ENCODE peak calls at places on chromosomes 6 and 20, in nine cellular contexts. One of them, this sample, is unnamed.

GRCh38 chr6:143806282-143807102 is 36.6 kb upstream of the LTV1 start:
- DNase-seq in GM23338: no peak
- DNase-seq in stomach: no peak
- DNase-seq in CD8-positive, alpha-beta memory T cell: no peak
- DNase-seq in substantia nigra: no peak
- DNase-seq in effector memory CD4-positive, alpha-beta T cell: no peak
- DNase-seq in RWPE1: no peak
- DNase-seq in spleen: no peak
- DNase-seq in tibial artery: no peak
- DNase-seq in this sample: no peak

GRCh38 chr20:19828233-19828632 is 70.2 kb downstream of the RIN2 start:
- DNase-seq in GM23338: no peak
- DNase-seq in stomach: no peak
- DNase-seq in CD8-positive, alpha-beta memory T cell: peak
- DNase-seq in substantia nigra: no peak
- DNase-seq in effector memory CD4-positive, alpha-beta T cell: no peak
- DNase-seq in RWPE1: peak
- DNase-seq in spleen: no peak
- DNase-seq in tibial artery: no peak
- DNase-seq in this sample: no peak

GRCh38 chr6:37626915-37627314 is 70.8 kb downstream of the MDGA1 start:
- DNase-seq in GM23338: no peak
- DNase-seq in stomach: no peak
- DNase-seq in CD8-positive, alpha-beta memory T cell: no peak
- DNase-seq in substantia nigra: no peak
- DNase-seq in effector memory CD4-positive, alpha-beta T cell: no peak
- DNase-seq in RWPE1: no peak
- DNase-seq in spleen: no peak
- DNase-seq in tibial artery: no peak
- DNase-seq in this sample: no peak

GRCh38 chr20:59667981-59668515 is 63.7 kb downstream of the PHACTR3 start:
- DNase-seq in GM23338: no peak
- DNase-seq in stomach: no peak
- DNase-seq in CD8-positive, alpha-beta memory T cell: no peak
- DNase-seq in substantia nigra: no peak
- DNase-seq in effector memory CD4-positive, alpha-beta T cell: no peak
- DNase-seq in RWPE1: no peak
- DNase-seq in spleen: no peak
- DNase-seq in tibial artery: no peak
- DNase-seq in this sample: no peak

GRCh38 chr6:50791900-50792508 is 26.7 kb upstream of the TFAP2B start:
- DNase-seq in GM23338: peak
- DNase-seq in stomach: no peak
- DNase-seq in CD8-positive, alpha-beta memory T cell: no peak
- DNase-seq in substantia nigra: no peak
- DNase-seq in effector memory CD4-positive, alpha-beta T cell: no peak
- DNase-seq in RWPE1: peak
- DNase-seq in spleen: no peak
- DNase-seq in tibial artery: no peak
- DNase-seq in this sample: peak

GRCh38 chr20:6081236-6081635 is 27.4 kb upstream of the LRRN4 start:
- DNase-seq in GM23338: no peak
- DNase-seq in stomach: no peak
- DNase-seq in CD8-positive, alpha-beta memory T cell: no peak
- DNase-seq in substantia nigra: no peak
- DNase-seq in effector memory CD4-positive, alpha-beta T cell: no peak
- DNase-seq in RWPE1: no peak
- DNase-seq in spleen: no peak
- DNase-seq in tibial artery: no peak
- DNase-seq in this sample: no peak

GRCh38 chr6:16705403-16705993 is 55.8 kb downstream of the ATXN1 start:
- DNase-seq in GM23338: peak
- DNase-seq in stomach: no peak
- DNase-seq in CD8-positive, alpha-beta memory T cell: no peak
- DNase-seq in substantia nigra: no peak
- DNase-seq in effector memory CD4-positive, alpha-beta T cell: no peak
- DNase-seq in RWPE1: no peak
- DNase-seq in spleen: no peak
- DNase-seq in tibial artery: no peak
- DNase-seq in this sample: no peak

GRCh38 chr6:134510920-134511319 is 193.0 kb upstream of the SGK1 start:
- DNase-seq in GM23338: no peak
- DNase-seq in stomach: no peak
- DNase-seq in CD8-positive, alpha-beta memory T cell: no peak
- DNase-seq in substantia nigra: no peak
- DNase-seq in effector memory CD4-positive, alpha-beta T cell: no peak
- DNase-seq in RWPE1: no peak
- DNase-seq in spleen: no peak
- DNase-seq in tibial artery: no peak
- DNase-seq in this sample: no peak

GRCh38 chr20:10332656-10333421 is 101.2 kb downstream of the MKKS start:
- DNase-seq in GM23338: no peak
- DNase-seq in stomach: no peak
- DNase-seq in CD8-positive, alpha-beta memory T cell: no peak
- DNase-seq in substantia nigra: no peak
- DNase-seq in effector memory CD4-positive, alpha-beta T cell: no peak
- DNase-seq in RWPE1: no peak
- DNase-seq in spleen: no peak
- DNase-seq in tibial artery: no peak
- DNase-seq in this sample: no peak

GRCh38 chr20:1375515-1375914 is 17.3 kb downstream of the FKBP1A start:
- DNase-seq in GM23338: no peak
- DNase-seq in stomach: no peak
- DNase-seq in CD8-positive, alpha-beta memory T cell: no peak
- DNase-seq in substantia nigra: no peak
- DNase-seq in effector memory CD4-positive, alpha-beta T cell: no peak
- DNase-seq in RWPE1: no peak
- DNase-seq in spleen: no peak
- DNase-seq in tibial artery: no peak
- DNase-seq in this sample: no peak

GRCh38 chr6:89239338-89239737 is 22.2 kb upstream of the GABRR1 start:
- DNase-seq in GM23338: peak
- DNase-seq in stomach: no peak
- DNase-seq in CD8-positive, alpha-beta memory T cell: peak
- DNase-seq in substantia nigra: no peak
- DNase-seq in effector memory CD4-positive, alpha-beta T cell: no peak
- DNase-seq in RWPE1: no peak
- DNase-seq in spleen: no peak
- DNase-seq in tibial artery: no peak
- DNase-seq in this sample: peak

GRCh38 chr6:53258774-53259155 is 90.0 kb downstream of the ELOVL5 start:
- DNase-seq in GM23338: no peak
- DNase-seq in stomach: no peak
- DNase-seq in CD8-positive, alpha-beta memory T cell: no peak
- DNase-seq in substantia nigra: no peak
- DNase-seq in effector memory CD4-positive, alpha-beta T cell: no peak
- DNase-seq in RWPE1: no peak
- DNase-seq in spleen: no peak
- DNase-seq in tibial artery: no peak
- DNase-seq in this sample: no peak

GRCh38 chr6:18823782-18824386 is 436.7 kb downstream of the RNF144B start:
- DNase-seq in GM23338: peak
- DNase-seq in stomach: no peak
- DNase-seq in CD8-positive, alpha-beta memory T cell: no peak
- DNase-seq in substantia nigra: no peak
- DNase-seq in effector memory CD4-positive, alpha-beta T cell: no peak
- DNase-seq in RWPE1: no peak
- DNase-seq in spleen: no peak
- DNase-seq in tibial artery: no peak
- DNase-seq in this sample: peak

GRCh38 chr6:125301435-125302391 is at the start of gene HDDC2:
- DNase-seq in GM23338: peak
- DNase-seq in stomach: peak
- DNase-seq in CD8-positive, alpha-beta memory T cell: peak
- DNase-seq in substantia nigra: peak
- DNase-seq in effector memory CD4-positive, alpha-beta T cell: no peak
- DNase-seq in RWPE1: peak
- DNase-seq in spleen: peak
- DNase-seq in tibial artery: peak
- DNase-seq in this sample: no peak

GRCh38 chr6:106055442-106055975 is 30.6 kb upstream of the PRDM1 start:
- DNase-seq in GM23338: no peak
- DNase-seq in stomach: no peak
- DNase-seq in CD8-positive, alpha-beta memory T cell: no peak
- DNase-seq in substantia nigra: no peak
- DNase-seq in effector memory CD4-positive, alpha-beta T cell: no peak
- DNase-seq in RWPE1: no peak
- DNase-seq in spleen: no peak
- DNase-seq in tibial artery: no peak
- DNase-seq in this sample: no peak

GRCh38 chr6:80245043-80245442 is 138.6 kb downstream of the BCKDHB start:
- DNase-seq in GM23338: no peak
- DNase-seq in stomach: no peak
- DNase-seq in CD8-positive, alpha-beta memory T cell: no peak
- DNase-seq in substantia nigra: no peak
- DNase-seq in effector memory CD4-positive, alpha-beta T cell: no peak
- DNase-seq in RWPE1: no peak
- DNase-seq in spleen: no peak
- DNase-seq in tibial artery: no peak
- DNase-seq in this sample: no peak

GRCh38 chr20:46218656-46219055 is 89.6 kb downstream of the CDH22 start:
- DNase-seq in GM23338: no peak
- DNase-seq in stomach: no peak
- DNase-seq in CD8-positive, alpha-beta memory T cell: no peak
- DNase-seq in substantia nigra: no peak
- DNase-seq in effector memory CD4-positive, alpha-beta T cell: no peak
- DNase-seq in RWPE1: no peak
- DNase-seq in spleen: no peak
- DNase-seq in tibial artery: no peak
- DNase-seq in this sample: no peak

GRCh38 chr6:163668061-163668426 is 253.5 kb downstream of the QKI start:
- DNase-seq in GM23338: no peak
- DNase-seq in stomach: no peak
- DNase-seq in CD8-positive, alpha-beta memory T cell: no peak
- DNase-seq in substantia nigra: no peak
- DNase-seq in effector memory CD4-positive, alpha-beta T cell: no peak
- DNase-seq in RWPE1: no peak
- DNase-seq in spleen: no peak
- DNase-seq in tibial artery: no peak
- DNase-seq in this sample: no peak

GRCh38 chr6:163670283-163670682 is 255.8 kb downstream of the QKI start:
- DNase-seq in GM23338: no peak
- DNase-seq in stomach: no peak
- DNase-seq in CD8-positive, alpha-beta memory T cell: no peak
- DNase-seq in substantia nigra: no peak
- DNase-seq in effector memory CD4-positive, alpha-beta T cell: no peak
- DNase-seq in RWPE1: no peak
- DNase-seq in spleen: no peak
- DNase-seq in tibial artery: no peak
- DNase-seq in this sample: no peak

GRCh38 chr6:163671355-163671754 is 256.8 kb downstream of the QKI start:
- DNase-seq in GM23338: no peak
- DNase-seq in stomach: no peak
- DNase-seq in CD8-positive, alpha-beta memory T cell: no peak
- DNase-seq in substantia nigra: no peak
- DNase-seq in effector memory CD4-positive, alpha-beta T cell: no peak
- DNase-seq in RWPE1: peak
- DNase-seq in spleen: no peak
- DNase-seq in tibial artery: no peak
- DNase-seq in this sample: no peak

GRCh38 chr6:163665464-163665863 is 250.9 kb downstream of the QKI start:
- DNase-seq in GM23338: no peak
- DNase-seq in stomach: no peak
- DNase-seq in CD8-positive, alpha-beta memory T cell: no peak
- DNase-seq in substantia nigra: no peak
- DNase-seq in effector memory CD4-positive, alpha-beta T cell: no peak
- DNase-seq in RWPE1: no peak
- DNase-seq in spleen: no peak
- DNase-seq in tibial artery: no peak
- DNase-seq in this sample: no peak

DNA sequence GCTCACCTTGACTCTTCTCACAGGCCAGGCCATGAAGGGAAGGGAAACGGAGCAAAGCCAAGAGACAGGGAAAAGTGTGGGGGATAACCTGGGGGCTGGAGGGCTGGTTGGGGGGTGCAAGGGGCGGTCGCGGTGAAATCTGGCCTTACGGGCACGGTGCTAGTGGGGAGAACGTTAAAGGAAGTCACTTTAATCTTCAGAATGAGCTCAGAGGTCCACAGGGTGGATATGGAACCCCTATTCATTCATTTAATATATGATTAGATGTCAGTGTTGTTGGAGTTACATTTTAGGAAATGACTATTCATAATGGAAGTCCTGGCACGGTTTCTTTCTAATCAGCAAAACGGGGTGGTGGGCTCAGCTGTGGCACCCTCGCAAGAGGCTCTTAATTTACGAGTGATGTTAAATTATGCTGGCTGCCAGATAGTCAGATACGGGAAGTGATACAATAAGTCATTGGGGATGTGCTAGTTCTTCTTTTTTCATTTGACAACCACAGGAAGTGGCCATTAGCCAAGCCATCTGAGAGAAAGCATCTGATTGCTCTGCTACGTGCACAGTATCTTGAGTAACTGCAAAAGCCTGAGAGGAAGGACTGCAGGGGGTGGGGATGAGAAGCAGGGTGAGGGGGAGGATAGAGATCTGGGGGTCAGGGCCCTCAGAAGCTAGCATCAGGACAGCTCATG is 253.0 kb downstream of the QKI start:
- DNase-seq in GM23338: no peak
- DNase-seq in stomach: no peak
- DNase-seq in CD8-positive, alpha-beta memory T cell: peak
- DNase-seq in substantia nigra: no peak
- DNase-seq in effector memory CD4-positive, alpha-beta T cell: no peak
- DNase-seq in RWPE1: no peak
- DNase-seq in spleen: peak
- DNase-seq in tibial artery: no peak
- DNase-seq in this sample: no peak
- H3K27ac ChIP-seq in GM23338: no peak
- H3K27ac ChIP-seq in stomach: no peak
- H3K27ac ChIP-seq in CD8-positive, alpha-beta memory T cell: no peak
- H3K27ac ChIP-seq in substantia nigra: no peak
- H3K27ac ChIP-seq in effector memory CD4-positive, alpha-beta T cell: no peak
- H3K27ac ChIP-seq in RWPE1: no peak
- H3K27ac ChIP-seq in spleen: peak
- H3K27ac ChIP-seq in tibial artery: no peak
- H3K27ac ChIP-seq in this sample: no peak

GRCh38 chr20:38272398-38272797 is 11.9 kb upstream of the KIAA1755 start:
- DNase-seq in GM23338: no peak
- DNase-seq in stomach: no peak
- DNase-seq in CD8-positive, alpha-beta memory T cell: no peak
- DNase-seq in substantia nigra: no peak
- DNase-seq in effector memory CD4-positive, alpha-beta T cell: no peak
- DNase-seq in RWPE1: peak
- DNase-seq in spleen: no peak
- DNase-seq in tibial artery: peak
- DNase-seq in this sample: no peak
- H3K27ac ChIP-seq in GM23338: no peak
- H3K27ac ChIP-seq in stomach: no peak
- H3K27ac ChIP-seq in CD8-positive, alpha-beta memory T cell: no peak
- H3K27ac ChIP-seq in substantia nigra: no peak
- H3K27ac ChIP-seq in effector memory CD4-positive, alpha-beta T cell: no peak
- H3K27ac ChIP-seq in RWPE1: peak
- H3K27ac ChIP-seq in spleen: no peak
- H3K27ac ChIP-seq in tibial artery: peak
- H3K27ac ChIP-seq in this sample: no peak

GRCh38 chr6:127030841-127031240 is 87.6 kb upstream of the RSPO3 start:
- DNase-seq in GM23338: no peak
- DNase-seq in stomach: no peak
- DNase-seq in CD8-positive, alpha-beta memory T cell: no peak
- DNase-seq in substantia nigra: no peak
- DNase-seq in effector memory CD4-positive, alpha-beta T cell: no peak
- DNase-seq in RWPE1: no peak
- DNase-seq in spleen: no peak
- DNase-seq in tibial artery: no peak
- DNase-seq in this sample: no peak
- H3K27ac ChIP-seq in GM23338: no peak
- H3K27ac ChIP-seq in stomach: no peak
- H3K27ac ChIP-seq in CD8-positive, alpha-beta memory T cell: no peak
- H3K27ac ChIP-seq in substantia nigra: no peak
- H3K27ac ChIP-seq in effector memory CD4-positive, alpha-beta T cell: no peak
- H3K27ac ChIP-seq in RWPE1: no peak
- H3K27ac ChIP-seq in spleen: no peak
- H3K27ac ChIP-seq in tibial artery: no peak
- H3K27ac ChIP-seq in this sample: no peak

GRCh38 chr6:57257911-57258541 is 35.9 kb upstream of the RAB23 start:
- DNase-seq in GM23338: peak
- DNase-seq in stomach: no peak
- DNase-seq in CD8-positive, alpha-beta memory T cell: no peak
- DNase-seq in substantia nigra: no peak
- DNase-seq in effector memory CD4-positive, alpha-beta T cell: no peak
- DNase-seq in RWPE1: no peak
- DNase-seq in spleen: no peak
- DNase-seq in tibial artery: no peak
- DNase-seq in this sample: no peak
- H3K27ac ChIP-seq in GM23338: no peak
- H3K27ac ChIP-seq in stomach: no peak
- H3K27ac ChIP-seq in CD8-positive, alpha-beta memory T cell: no peak
- H3K27ac ChIP-seq in substantia nigra: no peak
- H3K27ac ChIP-seq in effector memory CD4-positive, alpha-beta T cell: no peak
- H3K27ac ChIP-seq in RWPE1: no peak
- H3K27ac ChIP-seq in spleen: no peak
- H3K27ac ChIP-seq in tibial artery: peak
- H3K27ac ChIP-seq in this sample: no peak

This sample was measured in iPS DF 6.9.